ENCODE peak calls at places on chromosome 5, in five cellular contexts. M is heart left ventricle; L is stimulated activated CD4-positive, alpha-beta T cell treated with anti-CD3 and anti-CD28 coated beads, TNF-alpha, amount 100 ng/mL, for 1 hour; C is T-cell; X is HCEC 1CT. K is an unnamed sample.

GRCh38 chr5:72386639-72387038 is 66.5 kb downstream of the PTCD2 start:
- DNase-seq in M (no peak), L (no peak), C (no peak), X (no peak), K (no peak)

GRCh38 chr5:141172381-141173204 is at the start of gene PCDHB7:
- DNase-seq in M (no peak), L (no peak), C (peak), X (no peak), K (peak)

GRCh38 chr5:136518814-136519213 is 153.5 kb upstream of the TRPC7 start:
- DNase-seq in M (no peak), L (no peak), C (no peak), X (no peak), K (no peak)

GRCh38 chr5:180098991-180099732 is 27.6 kb upstream of the RNF130 start:
- DNase-seq in M (no peak), L (no peak), C (no peak), X (no peak), K (no peak)

GRCh38 chr5:56917534-56917933 is 8.1 kb downstream of the SETD9 start:
- DNase-seq in M (no peak), L (no peak), C (no peak), X (no peak), K (no peak)

GRCh38 chr5:96816991-96817390 is 9.2 kb upstream of the ERAP1 start:
- DNase-seq in M (no peak), L (no peak), C (no peak), X (no peak), K (no peak)

GRCh38 chr5:128426090-128426534 is 111.9 kb downstream of the FBN2 start:
- DNase-seq in M (no peak), L (no peak), C (no peak), X (no peak), K (no peak)

GRCh38 chr5:152288917-152289595 is 116.0 kb downstream of the NMUR2 start:
- DNase-seq in M (no peak), L (no peak), C (no peak), X (no peak), K (no peak)

GRCh38 chr5:102794677-102795331 is 39.7 kb downstream of the PAM start:
- DNase-seq in M (no peak), L (no peak), C (no peak), X (no peak), K (no peak)

GRCh38 chr5:139847790-139848507 is 52.3 kb downstream of the PSD2 start:
- DNase-seq in M (peak), L (peak), C (peak), X (no peak), K (peak)

GRCh38 chr5:155103164-155103563 is 89.6 kb downstream of the KIF4B start:
- DNase-seq in M (no peak), L (no peak), C (no peak), X (peak), K (peak)

GRCh38 chr5:162096448-162096847 is 28.9 kb downstream of the GABRG2 start:
- DNase-seq in M (no peak), L (no peak), C (no peak), X (no peak), K (no peak)

GRCh38 chr5:3596261-3596825 is 711 bp downstream of the IRX1 start:
- DNase-seq in M (no peak), L (no peak), C (no peak), X (no peak), K (no peak)

GRCh38 chr5:78547731-78548189 is 100.8 kb downstream of the LHFPL2 start:
- DNase-seq in M (peak), L (no peak), C (no peak), X (peak), K (peak)

GRCh38 chr5:167511-167910 is 23.8 kb upstream of the LRRC14B start:
- DNase-seq in M (no peak), L (no peak), C (no peak), X (no peak), K (peak)

GRCh38 chr5:73122875-73123810 is 2.8 kb downstream of the TMEM171 start:
- DNase-seq in M (no peak), L (no peak), C (no peak), X (peak), K (peak)

GRCh38 chr5:112906637-112907036 is 15.4 kb downstream of the REEP5 start:
- DNase-seq in M (no peak), L (no peak), C (no peak), X (no peak), K (no peak)

GRCh38 chr5:67620386-67621039 is 423.9 kb upstream of the CD180 start:
- DNase-seq in M (no peak), L (no peak), C (no peak), X (no peak), K (no peak)

GRCh38 chr5:25618821-25619220 is 974.0 kb upstream of the CDH10 start:
- DNase-seq in M (no peak), L (no peak), C (no peak), X (no peak), K (no peak)

GRCh38 chr5:172150514-172151425 is 37.3 kb downstream of the STK10 start:
- DNase-seq in M (peak), L (no peak), C (peak), X (no peak), K (peak)

GRCh38 chr5:118723021-118723338 is 265.4 kb downstream of the DTWD2 start:
- DNase-seq in M (no peak), L (no peak), C (no peak), X (no peak), K (no peak)

GRCh38 chr5:4802044-4802443 is 338.1 kb upstream of the ADAMTS16 start:
- DNase-seq in M (no peak), L (no peak), C (no peak), X (no peak), K (no peak)

GRCh38 chr5:112779531-112779930 is 41.8 kb downstream of the APC start:
- DNase-seq in M (no peak), L (no peak), C (no peak), X (peak), K (peak)

GRCh38 chr5:149271195-149271716 is 403 bp upstream of the AFAP1L1 start:
- DNase-seq in M (no peak), L (no peak), C (no peak), X (no peak), K (peak)

K was measured in mesenchymal stem cell.